ENCODE peak calls at places on chromosomes 2 and 18, in four cellular contexts. One of them, this sample, is unnamed.

GRCh38 chr2:85188852-85189251 is 55.7 kb downstream of the TCF7L1 start:
- DNase-seq in GM12878: no peak
- DNase-seq in K562: no peak
- DNase-seq in HepG2: no peak
- DNase-seq in this sample: no peak

GRCh38 chr2:201411421-201411820 is 39.8 kb downstream of the TRAK2 start:
- DNase-seq in HepG2: no peak
- DNase-seq in K562: no peak
- DNase-seq in GM12878: no peak
- DNase-seq in this sample: no peak

GRCh38 chr18:54845788-54846187 is 17.5 kb downstream of the RAB27B start:
- DNase-seq in HepG2: no peak
- DNase-seq in GM12878: no peak
- DNase-seq in K562: no peak
- DNase-seq in this sample: no peak

GRCh38 chr2:98334439-98335078 is 11.7 kb upstream of the CNGA3 start:
- DNase-seq in GM12878: no peak
- DNase-seq in K562: no peak
- DNase-seq in HepG2: no peak
- DNase-seq in this sample: no peak

GRCh38 chr18:76741346-76741745 is 81.0 kb upstream of the ZNF236 start:
- DNase-seq in K562: no peak
- DNase-seq in HepG2: no peak
- DNase-seq in GM12878: no peak
- DNase-seq in this sample: no peak

GRCh38 chr2:37916512-37917082 is 8.5 kb upstream of the RMDN2 start:
- DNase-seq in K562: no peak
- DNase-seq in GM12878: no peak
- DNase-seq in HepG2: no peak
- DNase-seq in this sample: no peak

GRCh38 chr2:120625865-120626560 is 109.7 kb upstream of the GLI2 start:
- DNase-seq in HepG2: peak; percentile 35
- DNase-seq in GM12878: no peak
- DNase-seq in K562: no peak
- DNase-seq in this sample: no peak

GRCh38 chr2:11547912-11548497 is 14.2 kb downstream of the GREB1 start:
- DNase-seq in HepG2: no peak
- DNase-seq in K562: no peak
- DNase-seq in GM12878: no peak
- DNase-seq in this sample: no peak

GRCh38 chr2:201807452-201807980 is 1.2 kb downstream of the CDK15 start:
- DNase-seq in K562: no peak
- DNase-seq in GM12878: no peak
- DNase-seq in HepG2: no peak
- DNase-seq in this sample: peak; percentile 53

GRCh38 chr2:200590090-200590489 is 4.3 kb downstream of the AOX1 start:
- DNase-seq in GM12878: no peak
- DNase-seq in HepG2: no peak
- DNase-seq in K562: no peak
- DNase-seq in this sample: no peak

DNA sequence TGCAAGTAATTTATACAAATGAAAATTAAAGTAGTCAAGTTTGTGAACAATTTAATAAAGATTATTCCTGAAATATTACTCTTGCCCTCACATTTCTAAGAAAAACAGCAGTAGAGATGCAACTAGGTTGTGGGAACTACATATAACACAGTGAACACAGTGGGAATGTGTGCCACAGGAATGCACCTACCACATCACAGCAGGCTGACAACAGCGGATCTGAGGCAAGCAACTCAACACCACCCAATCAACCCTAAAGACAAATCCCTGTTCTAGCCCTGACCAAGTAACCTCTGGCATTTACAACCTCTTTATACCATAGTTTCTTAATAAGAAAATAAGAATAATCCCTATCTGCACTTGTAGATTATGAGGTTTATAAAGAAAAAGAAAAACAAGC is 23.4 kb downstream of the MBOAT2 start:
- DNase-seq in GM12878: no peak
- DNase-seq in K562: no peak
- DNase-seq in HepG2: no peak
- DNase-seq in this sample: no peak
- TF ChIP-seq TARDBP in GM12878: no peak
- TF ChIP-seq TARDBP in K562: no peak
- TF ChIP-seq TARDBP in HepG2: no peak
- TF ChIP-seq TARDBP in this sample: no peak

GRCh38 chr2:70805987-70806386 is 14.4 kb downstream of the CLEC4F start:
- DNase-seq in GM12878: no peak
- DNase-seq in HepG2: no peak
- DNase-seq in K562: no peak
- DNase-seq in this sample: no peak
- TF ChIP-seq FOXM1 in GM12878: no peak
- TF ChIP-seq FOXM1 in HepG2: no peak
- TF ChIP-seq FOXM1 in K562: no peak
- TF ChIP-seq FOXM1 in this sample: no peak

DNA sequence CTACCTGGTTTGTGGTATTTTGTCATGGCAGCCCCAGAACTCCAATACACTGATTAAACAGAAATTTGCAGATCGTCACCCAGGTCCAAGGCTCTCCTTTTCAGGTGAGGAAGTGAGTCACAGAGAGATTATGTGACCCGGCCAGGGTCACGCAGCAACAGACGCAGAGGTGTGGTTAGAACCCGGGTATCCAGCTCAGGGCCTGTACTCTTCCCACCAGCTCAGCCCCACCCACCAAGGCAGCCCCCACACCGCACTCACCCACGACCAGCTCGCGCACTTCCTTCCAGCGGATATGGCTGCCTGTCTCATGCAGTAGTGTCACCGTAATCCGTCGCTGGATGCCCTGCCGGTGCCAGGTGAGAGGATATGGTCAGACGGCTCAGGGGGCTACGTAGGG is 48.1 kb downstream of the AQP12A start:
- DNase-seq in GM12878: no peak
- DNase-seq in HepG2: no peak
- DNase-seq in K562: no peak
- DNase-seq in this sample: no peak
- TF ChIP-seq TARDBP in GM12878: no peak
- TF ChIP-seq TARDBP in HepG2: no peak
- TF ChIP-seq TARDBP in K562: no peak
- TF ChIP-seq TARDBP in this sample: no peak

GRCh38 chr2:159960413-159960812 is 102.0 kb downstream of the PLA2R1 start:
- DNase-seq in GM12878: peak; percentile 44
- DNase-seq in HepG2: no peak
- DNase-seq in K562: no peak
- DNase-seq in this sample: no peak
- TF ChIP-seq FOXM1 in GM12878: peak; percentile 58
- TF ChIP-seq FOXM1 in HepG2: no peak
- TF ChIP-seq FOXM1 in K562: no peak
- TF ChIP-seq FOXM1 in this sample: no peak

DNA sequence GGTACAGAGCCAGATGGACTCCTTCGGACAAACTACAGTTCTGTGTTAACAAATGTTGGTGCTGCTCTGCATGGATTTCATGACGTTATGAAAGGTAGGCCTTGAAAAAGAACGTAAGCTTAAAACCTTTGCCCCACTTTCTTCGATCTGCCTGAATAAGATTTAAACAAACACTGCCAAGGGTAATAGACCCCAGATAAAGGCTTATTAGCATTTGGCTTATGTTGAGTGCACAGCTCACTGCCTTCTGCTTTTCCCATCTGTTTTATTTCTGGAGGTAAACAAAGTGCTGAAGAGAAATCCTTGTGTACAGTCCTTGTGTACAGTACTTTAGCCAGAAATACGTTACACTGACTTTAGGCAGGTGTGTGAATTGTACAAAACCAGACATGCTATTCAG is 50.0 kb upstream of the STON1 start:
- DNase-seq in GM12878: no peak
- DNase-seq in HepG2: no peak
- DNase-seq in K562: no peak
- DNase-seq in this sample: no peak
- TF ChIP-seq TARDBP in GM12878: no peak
- TF ChIP-seq TARDBP in HepG2: no peak
- TF ChIP-seq TARDBP in K562: no peak
- TF ChIP-seq TARDBP in this sample: no peak

GRCh38 chr2:32474391-32474790 is 117.6 kb downstream of the BIRC6 start:
- DNase-seq in K562: no peak
- DNase-seq in GM12878: no peak
- DNase-seq in HepG2: no peak
- DNase-seq in this sample: no peak
- TF ChIP-seq FOXM1 in K562: no peak
- TF ChIP-seq FOXM1 in GM12878: no peak
- TF ChIP-seq FOXM1 in HepG2: no peak
- TF ChIP-seq FOXM1 in this sample: no peak

DNA sequence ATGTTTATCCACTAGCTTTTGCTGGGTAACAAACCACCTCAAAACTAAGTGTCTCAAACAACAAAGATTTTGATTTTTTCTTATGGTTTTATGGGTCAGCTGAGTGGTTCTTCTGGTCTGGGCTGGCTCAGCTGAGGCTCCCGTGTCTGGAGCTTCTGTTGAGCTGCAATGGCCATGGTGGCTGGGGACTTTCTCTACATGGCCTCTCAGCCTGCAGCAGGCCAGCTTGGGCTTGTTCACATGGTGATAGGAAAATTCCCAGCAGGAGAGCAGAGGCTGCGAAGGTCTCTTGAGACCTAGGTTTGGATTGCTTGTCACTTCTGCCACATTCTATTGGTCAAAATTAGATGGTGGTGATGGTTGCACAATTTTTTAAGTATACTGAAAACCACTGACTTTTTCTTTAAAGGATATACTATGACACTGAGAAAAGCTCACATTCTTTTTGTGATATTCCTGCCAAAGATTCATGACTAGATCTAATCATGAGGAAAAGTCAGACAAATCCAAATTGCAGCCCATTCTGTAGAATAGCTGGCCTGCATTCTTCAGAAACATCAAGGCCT is 35.2 kb upstream of the IL1R2 start:
- DNase-seq in GM12878: no peak
- DNase-seq in K562: no peak
- DNase-seq in HepG2: no peak
- DNase-seq in this sample: no peak
- TF ChIP-seq TARDBP in GM12878: no peak
- TF ChIP-seq TARDBP in K562: no peak
- TF ChIP-seq TARDBP in HepG2: no peak
- TF ChIP-seq TARDBP in this sample: no peak

GRCh38 chr18:79951545-79952456 is at the start of gene SLC66A2:
- DNase-seq in HepG2: peak; percentile 57
- DNase-seq in K562: peak; percentile 92
- DNase-seq in GM12878: no peak
- DNase-seq in this sample: peak; percentile 91
- TF ChIP-seq FOXM1 in HepG2: no peak
- TF ChIP-seq FOXM1 in K562: no peak
- TF ChIP-seq FOXM1 in GM12878: no peak
- TF ChIP-seq FOXM1 in this sample: no peak

This sample was measured in HEK293T.